ENCODE peak calls at places on chromosomes 1 and 21, in four cellular contexts. R is CD8-positive, alpha-beta T cell; E is pancreas; B is H7. T is an unnamed sample.

GRCh38 chr1:112956503-112957132 is 622 bp upstream of the SLC16A1 start:
- DNase-seq in R (peak; percentile 67), B (no peak), E (peak; percentile 62), T (no peak)

GRCh38 chr1:183075861-183076260 is 52.6 kb downstream of the LAMC1 start:
- DNase-seq in R (no peak), B (no peak), E (no peak), T (no peak)

GRCh38 chr21:17796037-17796403 is 23.1 kb downstream of the C21orf91 start:
- DNase-seq in R (no peak), E (no peak), B (no peak), T (no peak)

GRCh38 chr1:233025156-233025555 is 74.7 kb downstream of the NTPCR start:
- DNase-seq in E (no peak), B (peak; percentile 72), R (no peak), T (no peak)

GRCh38 chr1:156849151-156849496 is 9.8 kb downstream of the INSRR start:
- DNase-seq in B (peak; percentile 77), R (no peak), E (no peak), T (no peak)

GRCh38 chr1:145751491-145752021 is 32.3 kb downstream of the CD160 start:
- DNase-seq in R (no peak), B (no peak), E (no peak), T (no peak)

GRCh38 chr1:166489670-166490436 is 323.1 kb upstream of the FAM78B start:
- DNase-seq in B (no peak), R (peak; percentile 74), E (no peak), T (peak; percentile 6)

GRCh38 chr1:31701137-31701736 is 2.6 kb downstream of the COL16A1 start:
- DNase-seq in B (no peak), R (no peak), E (peak; percentile 62), T (no peak)

GRCh38 chr1:206472454-206472853 is 2.2 kb downstream of the IKBKE start:
- DNase-seq in B (peak; percentile 81), E (no peak), R (peak; percentile 57), T (no peak)

GRCh38 chr1:227779021-227779441 is 36.4 kb upstream of the PRSS38 start:
- DNase-seq in B (peak; percentile 46), E (no peak), R (peak; percentile 47), T (no peak)

GRCh38 chr1:240575976-240576666 is 35.8 kb downstream of the GREM2 start:
- DNase-seq in R (no peak), B (no peak), E (no peak), T (no peak)

GRCh38 chr1:240577095-240577494 is 34.9 kb downstream of the GREM2 start:
- DNase-seq in R (no peak), B (no peak), E (no peak), T (no peak)

GRCh38 chr1:240582953-240583352 is 29.0 kb downstream of the GREM2 start:
- DNase-seq in E (no peak), B (no peak), R (no peak), T (no peak)

GRCh38 chr1:240579511-240579910 is 32.4 kb downstream of the GREM2 start:
- DNase-seq in R (no peak), E (no peak), B (no peak), T (no peak)
- H3K36me3 ChIP-seq in R (no peaks in the 10 kb centered on the region), E (no peaks in the 10 kb centered on the region), B (no peaks in the 10 kb centered on the region), T (no peaks in the 10 kb centered on the region)

GRCh38 chr1:15730423-15730822 is 5.6 kb upstream of the SLC25A34 start:
- DNase-seq in E (no peak), R (no peak), B (peak; percentile 55), T (no peak)
- H3K36me3 ChIP-seq in E (peaks cover 41% of the 10 kb centered on the region), R (peaks cover 40% of the 10 kb centered on the region), B (peaks cover 14% of the 10 kb centered on the region), T (peaks cover 72% of the 10 kb centered on the region)

GRCh38 chr21:34567574-34567973 is 47.3 kb downstream of the RCAN1 start:
- DNase-seq in R (no peak), B (no peak), E (no peak), T (no peak)
- H3K36me3 ChIP-seq in R (no peaks in the 10 kb centered on the region), B (no peaks in the 10 kb centered on the region), E (no peaks in the 10 kb centered on the region), T (no peaks in the 10 kb centered on the region)

GRCh38 chr1:43564617-43565348 is 34.1 kb downstream of the PTPRF start:
- DNase-seq in R (no peak), B (no peak), E (no peak), T (no peak)
- H3K36me3 ChIP-seq in R (no peaks in the 10 kb centered on the region), B (peaks cover 2% of the 10 kb centered on the region), E (no peaks in the 10 kb centered on the region), T (peaks cover 58% of the 10 kb centered on the region)

GRCh38 chr1:153786038-153786790 is 11.0 kb downstream of the SLC27A3 start:
- DNase-seq in E (no peak), B (no peak), R (no peak), T (no peak)
- H3K36me3 ChIP-seq in E (no peaks in the 10 kb centered on the region), B (no peaks in the 10 kb centered on the region), R (no peaks in the 10 kb centered on the region), T (no peaks in the 10 kb centered on the region)

GRCh38 chr1:52686830-52687229 is 11.3 kb downstream of the COA7 start:
- DNase-seq in E (no peak), R (no peak), B (no peak), T (no peak)
- H3K36me3 ChIP-seq in E (peaks cover 7% of the 10 kb centered on the region), R (peaks cover 5% of the 10 kb centered on the region), B (peaks cover 8% of the 10 kb centered on the region), T (no peaks in the 10 kb centered on the region)

T was measured in esophagus squamous epithelium.